ENCODE peak calls at places on chromosomes 4 and X, in nine cellular contexts. P is bronchial epithelial cell, E is GM12878, I is lower leg skin, W is epithelial cell of esophagus, G is endothelial cell of umbilical vein, T is skeletal muscle cell, L is HAP-1, H is GM23248. M is an unnamed sample.

GRCh38 chr4:57110635-57111546 is 706 bp upstream of the IGFBP7 start:
- DNase-seq in P (peak; percentile 43), E (no peak), I (peak; percentile 87), W (peak; percentile 49), G (peak; percentile 82), T (peak; percentile 57), L (peak; percentile 99), H (peak; percentile 74), M (peak; percentile 61)

GRCh38 chr4:163673848-163674702 is 179.6 kb downstream of the TMA16 start:
- DNase-seq in P (no peak), E (no peak), I (no peak), W (no peak), G (no peak), T (no peak), L (no peak), H (no peak), M (no peak)

GRCh38 chr4:29553842-29554241 is 1166.3 kb upstream of the PCDH7 start:
- DNase-seq in P (peak; percentile 30), E (no peak), I (no peak), W (peak; percentile 60), G (peak; percentile 32), T (peak; percentile 45), L (no peak), H (no peak), M (no peak)

GRCh38 chrX:129934461-129934860 is 28.5 kb downstream of the UTP14A start:
- DNase-seq in P (no peak), E (no peak), I (no peak), W (no peak), G (no peak), T (no peak), L (no peak), H (no peak), M (no peak)

GRCh38 chr4:153426207-153426886 is 39.8 kb upstream of the TMEM131L start:
- DNase-seq in P (no peak), E (no peak), I (no peak), W (no peak), G (no peak), T (no peak), L (no peak), H (no peak), M (no peak)

GRCh38 chr4:103918214-103918613 is 198.4 kb upstream of the TACR3 start:
- DNase-seq in P (no peak), E (no peak), I (no peak), W (no peak), G (no peak), T (no peak), L (no peak), H (no peak), M (no peak)

GRCh38 chr4:624705-625590 is at the start of gene PDE6B:
- DNase-seq in P (no peak), E (no peak), I (no peak), W (no peak), G (no peak), T (no peak), L (no peak), H (no peak), M (no peak)

GRCh38 chrX:40580537-40581332 is at the start of gene ATP6AP2:
- DNase-seq in P (peak; percentile 86), E (peak; percentile 90), I (peak; percentile 98), W (peak; percentile 93), G (peak; percentile 94), T (peak; percentile 65), L (peak; percentile 97), H (peak; percentile 94), M (peak; percentile 87)

GRCh38 chrX:100745806-100746537 is 14.1 kb upstream of the SYTL4 start:
- DNase-seq in P (no peak), E (no peak), I (no peak), W (peak; percentile 8), G (peak; percentile 49), T (no peak), L (peak; percentile 97), H (no peak), M (peak; percentile 29)

GRCh38 chr4:33512397-33512796 is 2731.9 kb downstream of the ARAP2 start:
- DNase-seq in P (no peak), E (peak; percentile 19), I (no peak), W (no peak), G (no peak), T (no peak), L (no peak), H (no peak), M (no peak)

DNA sequence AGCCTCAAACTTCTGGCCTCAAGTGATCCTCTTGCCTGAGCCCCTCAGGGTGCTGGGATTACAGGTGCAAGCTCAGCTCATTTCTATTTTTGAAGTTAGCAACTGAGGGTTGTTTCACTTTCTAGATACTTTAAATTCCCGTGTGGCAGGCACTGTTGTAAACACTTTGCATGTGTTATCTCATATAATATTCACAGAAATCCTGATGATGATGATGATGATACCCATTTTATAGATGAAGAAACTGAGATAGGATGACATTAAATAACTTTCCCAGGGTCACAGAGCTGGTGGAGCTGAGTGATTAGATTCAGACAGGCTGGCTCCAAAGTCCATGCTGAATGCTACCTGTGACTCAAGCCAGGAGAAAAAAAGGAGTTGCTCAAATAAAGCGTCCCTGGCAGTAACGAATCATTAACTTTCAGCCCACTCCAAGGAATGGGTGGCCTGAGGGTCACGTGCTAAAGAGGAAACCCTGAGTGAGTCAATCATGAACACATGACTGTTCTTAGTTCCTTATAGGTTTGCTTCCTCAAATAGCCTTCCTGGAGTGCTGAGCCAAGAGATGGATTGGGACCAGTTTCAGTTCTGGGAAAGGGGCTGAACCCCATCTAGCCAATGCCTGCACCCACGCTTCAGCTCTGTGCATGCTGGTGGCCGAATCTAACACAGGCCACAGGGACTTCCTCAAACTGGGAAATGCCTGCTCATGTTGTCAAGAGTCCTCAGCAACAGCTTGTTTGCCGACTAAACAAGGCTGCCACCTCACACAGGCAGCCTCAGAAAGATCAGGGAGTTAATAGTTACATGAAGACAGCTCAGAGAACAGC is 52.8 kb downstream of the RBM47 start:
- DNase-seq in P (peak; percentile 99), E (peak; percentile 82), I (peak; percentile 91), W (peak; percentile 96), G (peak; percentile 48), T (no peak), L (no peak), H (peak; percentile 92), M (peak; percentile 25)
- H3K4me3 ChIP-seq in P (peak overlapping the region; percentile 17), E (peak overlapping the region; percentile 35), I (no peak overlapping the region), W (peak overlapping the region; percentile 36), G (no peak overlapping the region), T (no peak overlapping the region), L (no peak overlapping the region), H (peak overlapping the region; percentile 40), M (no peak overlapping the region)

GRCh38 chr4:185931986-185932385 is 120.0 kb upstream of the SORBS2 start:
- DNase-seq in P (no peak), E (no peak), I (no peak), W (no peak), G (no peak), T (no peak), L (no peak), H (no peak), M (no peak)
- H3K4me3 ChIP-seq in P (no peak overlapping the region), E (no peak overlapping the region), I (no peak overlapping the region), W (no peak overlapping the region), G (no peak overlapping the region), T (peak overlapping the region; percentile 10), L (no peak overlapping the region), H (no peak overlapping the region), M (no peak overlapping the region)

GRCh38 chr4:93767917-93768316 is 60.6 kb upstream of the ATOH1 start:
- DNase-seq in P (no peak), E (no peak), I (no peak), W (no peak), G (no peak), T (no peak), L (no peak), H (no peak), M (no peak)

GRCh38 chr4:93770201-93770600 is 58.4 kb upstream of the ATOH1 start:
- DNase-seq in P (peak; percentile 22), E (no peak), I (no peak), W (peak; percentile 44), G (no peak), T (no peak), L (peak; percentile 77), H (no peak), M (no peak)

GRCh38 chr4:93775551-93775950 is 53.0 kb upstream of the ATOH1 start:
- DNase-seq in P (peak; percentile 74), E (no peak), I (no peak), W (peak; percentile 50), G (no peak), T (no peak), L (no peak), H (no peak), M (no peak)

GRCh38 chr4:93772858-93773257 is 55.7 kb upstream of the ATOH1 start:
- DNase-seq in P (no peak), E (no peak), I (no peak), W (no peak), G (no peak), T (no peak), L (peak; percentile 14), H (no peak), M (no peak)

DNA sequence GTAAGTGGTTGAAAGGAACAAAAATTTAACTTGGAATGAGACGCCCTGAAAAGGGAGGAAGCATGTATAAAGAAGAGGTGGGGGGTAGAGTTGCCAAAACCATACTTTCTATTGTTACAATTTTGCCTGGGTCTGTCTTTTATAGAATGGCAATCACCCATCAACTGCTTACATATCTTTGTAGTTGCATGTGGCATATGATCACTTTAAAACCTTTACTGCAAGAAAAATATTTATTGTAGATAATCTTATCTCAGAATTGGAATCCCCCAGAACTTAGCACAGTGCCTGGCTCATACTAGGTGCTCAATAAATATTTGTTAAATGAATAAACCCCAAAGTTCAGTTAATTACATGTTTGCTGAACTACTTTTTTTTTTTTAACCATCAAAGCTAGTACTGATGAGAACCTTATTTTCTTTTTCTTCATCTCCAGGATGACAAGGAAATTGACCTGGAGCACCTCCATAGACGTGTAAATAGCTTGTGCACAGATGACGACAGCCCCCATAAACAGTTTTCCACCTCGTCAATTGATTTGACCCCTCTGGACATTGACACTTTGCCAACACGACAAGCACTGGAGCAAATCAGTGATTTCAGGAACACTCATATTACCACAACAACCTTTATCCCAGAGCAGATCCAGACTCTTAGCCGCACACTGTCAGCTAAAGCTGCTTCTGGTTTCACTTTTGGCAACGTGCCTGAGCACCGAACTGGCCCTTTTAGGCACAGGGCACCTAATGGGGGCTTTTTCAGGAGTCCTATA is 56.7 kb upstream of the ATOH1 start:
- DNase-seq in P (no peak), E (no peak), I (no peak), W (no peak), G (no peak), T (no peak), L (no peak), H (no peak), M (no peak)
- H3K4me3 ChIP-seq in P (no peak overlapping the region), E (no peak overlapping the region), I (no peak overlapping the region), W (no peak overlapping the region), G (no peak overlapping the region), T (no peak overlapping the region), L (no peak overlapping the region), H (no peak overlapping the region), M (no peak overlapping the region)

DNA sequence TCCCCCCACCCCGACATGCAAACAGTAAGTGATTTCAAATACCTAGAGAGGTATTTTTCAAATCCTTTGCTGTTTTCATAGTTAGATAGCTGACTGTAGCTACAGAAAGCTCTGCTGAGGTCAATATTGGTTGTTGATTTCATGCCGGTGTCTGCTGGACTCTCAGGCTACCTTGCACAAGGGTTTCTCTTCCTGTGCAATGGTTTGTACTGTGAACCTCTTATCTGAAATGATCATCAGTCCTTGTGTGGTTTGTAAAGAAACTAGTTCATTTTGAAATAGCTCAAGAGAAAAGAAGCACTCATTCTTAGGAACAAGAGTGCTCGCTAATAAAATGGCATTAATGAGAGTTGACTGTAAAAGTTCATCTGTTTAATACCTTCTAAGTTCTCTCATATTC is 2.1 kb downstream of the MTM1 start:
- DNase-seq in P (no peak), E (no peak), I (no peak), W (no peak), G (peak; percentile 6), T (no peak), L (no peak), H (no peak), M (no peak)
- H3K4me3 ChIP-seq in P (no peak overlapping the region), E (peak overlapping the region; percentile 69), I (no peak overlapping the region), W (no peak overlapping the region), G (no peak overlapping the region), T (no peak overlapping the region), L (no peak overlapping the region), H (no peak overlapping the region), M (no peak overlapping the region)

M was measured in uterus.